ENCODE peak calls at places on chromosomes 6 and 20, in five cellular contexts. B, T, A, V and L are unnamed samples.

GRCh38 chr6:99606670-99607415 is at the start of gene PRDM13:
- DNase-seq in T (no peak), V (no peak), A (no peak), B (no peak), L (no peak)

GRCh38 chr6:166307082-166307980 is 861 bp downstream of the PRR18 start:
- DNase-seq in V (no peak), A (no peak), B (no peak), T (no peak), L (no peak)

GRCh38 chr20:58826271-58826670 is 24.4 kb downstream of the GNAS-AS1 start:
- DNase-seq in B (no peak), T (no peak), A (no peak), V (no peak), L (no peak)

GRCh38 chr20:51579137-51579536 is 36.6 kb upstream of the NFATC2 start:
- DNase-seq in V (no peak), T (no peak), B (no peak), A (no peak), L (no peak)

GRCh38 chr6:87378947-87379346 is 28.8 kb upstream of the CFAP206 start:
- DNase-seq in B (no peak), V (no peak), A (no peak), T (no peak), L (no peak)

GRCh38 chr6:136103763-136104311 is 146.3 kb downstream of the MTFR2 start:
- DNase-seq in V (no peak), B (no peak), A (peak), T (no peak), L (no peak)

GRCh38 chr20:13297105-13297899 is 76.2 kb downstream of the ISM1 start:
- DNase-seq in V (no peak), B (no peak), T (no peak), A (no peak), L (no peak)

GRCh38 chr20:23156842-23157423 is 70.8 kb upstream of the CD93 start:
- DNase-seq in B (no peak), A (no peak), T (no peak), V (no peak), L (no peak)

GRCh38 chr20:61387204-61387958 is 135.3 kb downstream of the CDH4 start:
- DNase-seq in T (no peak), V (peak), A (peak), B (no peak), L (no peak)

GRCh38 chr20:58048096-58048702 is 180.3 kb downstream of the ANKRD60 start:
- DNase-seq in A (no peak), V (peak), B (no peak), T (no peak), L (no peak)

GRCh38 chr6:52125572-52125971 is 38.2 kb upstream of the PKHD1 start:
- DNase-seq in A (no peak), V (no peak), B (no peak), T (no peak), L (no peak)

GRCh38 chr6:34519971-34520644 is 36.0 kb downstream of the SPDEF start:
- DNase-seq in A (no peak), T (no peak), V (no peak), B (no peak), L (no peak)

GRCh38 chr20:50496773-50497375 is 13.3 kb upstream of the PTPN1 start:
- DNase-seq in B (no peak), A (no peak), T (no peak), V (no peak), L (no peak)

GRCh38 chr6:74879970-74880369 is 325.9 kb downstream of the COL12A1 start:
- DNase-seq in T (no peak), V (no peak), A (no peak), B (no peak), L (no peak)

GRCh38 chr6:50663806-50664205 is 49.5 kb upstream of the TFAP2D start:
- DNase-seq in T (no peak), A (no peak), V (no peak), B (no peak), L (no peak)

GRCh38 chr6:75611702-75612375 is 10.2 kb downstream of the SENP6 start:
- DNase-seq in V (no peak), A (no peak), B (no peak), T (no peak), L (no peak)

GRCh38 chr20:5448449-5449118 is 131.8 kb upstream of the PROKR2 start:
- DNase-seq in A (peak), V (peak), B (peak), T (no peak), L (no peak)

GRCh38 chr6:152378154-152378553 is 259.0 kb downstream of the SYNE1 start:
- DNase-seq in B (no peak), V (no peak), A (peak), T (no peak), L (no peak)

GRCh38 chr20:46129955-46130481 is 11.9 kb downstream of the CD40 start:
- DNase-seq in V (no peak), T (no peak), A (no peak), B (no peak), L (peak)

GRCh38 chr6:113344969-113345368 is 512.2 kb upstream of the MARCKS start:
- DNase-seq in B (no peak), A (no peak), T (no peak), V (no peak), L (no peak)

GRCh38 chr20:63281741-63282665 is 9.4 kb downstream of the ARFGAP1 start:
- DNase-seq in A (no peak), T (no peak), V (no peak), B (no peak), L (no peak)

GRCh38 chr6:85455627-85456026 is 5.7 kb downstream of the NT5E start:
- DNase-seq in B (no peak), T (no peak), V (no peak), A (no peak), L (no peak)

GRCh38 chr6:34491091-34491430 is 25.2 kb downstream of the PACSIN1 start:
- DNase-seq in B (no peak), V (no peak), T (no peak), A (no peak), L (no peak)

GRCh38 chr6:42514746-42515145 is 49.1 kb upstream of the UBR2 start:
- DNase-seq in B (no peak), A (no peak), V (no peak), T (no peak), L (no peak)

GRCh38 chr6:52503853-52504777 is 72.7 kb downstream of the TRAM2 start:
- DNase-seq in B (no peak), A (no peak), V (peak), T (no peak), L (peak)

GRCh38 chr6:18412644-18413043 is 25.5 kb downstream of the RNF144B start:
- DNase-seq in V (no peak), T (no peak), B (no peak), A (no peak), L (no peak)

GRCh38 chr20:46512943-46513844 is at the start of gene ZNF334:
- DNase-seq in V (no peak), T (no peak), A (peak), B (peak), L (peak)

GRCh38 chr6:137291441-137291840 is 72.3 kb upstream of the IFNGR1 start:
- DNase-seq in T (no peak), A (no peak), B (no peak), V (no peak), L (no peak)

GRCh38 chr20:62587757-62588402 is 54.4 kb upstream of the SLCO4A1 start:
- DNase-seq in A (no peak), T (no peak), V (no peak), B (no peak), L (no peak)

GRCh38 chr6:149046822-149047246 is 270.7 kb upstream of the TAB2 start:
- DNase-seq in B (no peak), T (no peak), A (no peak), V (no peak), L (no peak)

GRCh38 chr20:40720826-40721225 is 31.8 kb upstream of the MAFB start:
- DNase-seq in B (no peak), A (no peak), T (no peak), V (no peak), L (no peak)
- H3K27ac ChIP-seq in B (no peak), A (no peak), T (no peak), V (no peak), L (no peak)

GRCh38 chr6:45969883-45970282 is 45.8 kb downstream of the CLIC5 start:
- DNase-seq in T (no peak), B (no peak), A (no peak), V (no peak), L (no peak)
- H3K27ac ChIP-seq in T (no peak), B (no peak), A (no peak), V (no peak), L (no peak)

GRCh38 chr6:13762648-13763441 is 51.2 kb upstream of the RANBP9 start:
- DNase-seq in B (no peak), A (peak), T (no peak), V (no peak), L (no peak)
- H3K27ac ChIP-seq in B (peak), A (no peak), T (no peak), V (no peak), L (no peak)

GRCh38 chr6:144896876-144897275 is 611.7 kb downstream of the UTRN start:
- DNase-seq in A (no peak), T (no peak), V (no peak), B (no peak), L (no peak)
- H3K27ac ChIP-seq in A (no peak), T (no peak), V (peak), B (no peak), L (no peak)

DNA sequence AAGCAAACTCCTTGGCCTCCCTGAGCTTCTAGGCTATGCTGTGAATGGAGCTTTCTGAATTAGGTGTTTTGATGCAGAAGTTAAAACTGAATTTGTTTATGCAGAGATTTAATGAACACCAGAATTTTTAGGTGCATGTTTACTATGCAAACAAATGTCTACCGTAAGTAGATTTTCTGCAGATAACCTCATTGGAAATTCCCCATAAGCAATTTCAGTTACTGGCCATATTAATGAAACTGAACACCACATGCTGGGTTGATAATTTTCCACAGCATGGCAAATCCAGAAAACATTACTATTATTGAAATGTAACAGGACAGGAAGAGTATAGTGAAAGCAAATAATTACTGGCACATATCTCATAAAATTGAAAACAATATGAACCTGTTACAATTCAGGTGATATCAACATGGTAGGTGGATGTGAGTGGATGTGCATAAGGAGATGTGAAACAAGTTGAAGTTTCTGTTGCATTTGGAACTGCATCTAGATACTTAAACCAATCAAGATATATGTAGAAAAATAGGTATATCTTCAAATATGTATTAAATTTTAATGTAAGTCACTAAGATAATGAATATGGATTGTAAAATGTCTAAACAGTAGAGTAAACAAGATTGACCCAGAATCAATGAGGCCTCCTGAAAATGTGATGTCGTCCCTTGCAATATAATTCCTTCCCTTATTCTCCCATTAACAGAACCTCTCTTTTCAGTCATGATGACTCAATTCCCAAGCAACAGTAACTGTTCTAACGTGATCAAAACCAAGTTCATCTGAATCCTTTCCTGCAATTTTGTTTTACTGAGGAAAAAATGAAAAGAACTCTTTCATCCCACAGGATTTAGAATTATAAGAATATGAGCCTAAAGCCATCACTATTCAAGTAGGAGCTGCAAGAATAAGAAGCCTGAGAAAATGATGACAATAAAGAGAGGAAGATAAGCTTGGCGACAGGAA is 11.0 kb downstream of the PTCHD4 start:
- DNase-seq in A (no peak), V (no peak), B (no peak), T (no peak), L (no peak)
- H3K27ac ChIP-seq in A (no peak), V (no peak), B (no peak), T (no peak), L (no peak)

GRCh38 chr6:33295621-33296369 is 2.9 kb downstream of the RGL2 start:
- DNase-seq in B (no peak), A (no peak), V (no peak), T (no peak), L (peak)
- H3K27ac ChIP-seq in B (no peak), A (no peak), V (no peak), T (no peak), L (no peak)

GRCh38 chr6:169557887-169558286 is 143.9 kb downstream of the WDR27 start:
- DNase-seq in T (no peak), A (no peak), B (no peak), V (no peak), L (no peak)
- H3K27ac ChIP-seq in T (no peak), A (no peak), B (no peak), V (no peak), L (no peak)

DNA sequence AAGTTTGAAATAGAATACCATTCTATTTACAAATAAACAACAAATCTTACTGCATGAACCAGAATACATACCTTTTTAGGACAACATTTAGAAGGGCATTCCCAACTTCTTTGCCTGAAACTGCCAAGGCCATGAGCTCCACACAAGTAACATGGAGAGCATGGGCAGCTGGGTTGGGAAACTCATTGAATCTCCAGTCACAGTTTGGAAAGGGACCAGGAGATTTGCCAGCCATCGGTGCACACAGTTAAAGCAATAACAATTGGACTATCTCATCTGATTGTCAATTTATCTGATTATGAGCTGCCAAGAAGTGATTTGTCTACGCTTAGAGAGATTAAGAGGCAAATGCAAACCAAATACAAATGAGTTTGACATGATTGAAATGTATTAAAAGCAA is 19.9 kb downstream of the ARG1 start:
- DNase-seq in B (no peak), T (no peak), V (no peak), A (no peak), L (no peak)
- H3K27ac ChIP-seq in B (no peak), T (no peak), V (no peak), A (no peak), L (no peak)

DNA sequence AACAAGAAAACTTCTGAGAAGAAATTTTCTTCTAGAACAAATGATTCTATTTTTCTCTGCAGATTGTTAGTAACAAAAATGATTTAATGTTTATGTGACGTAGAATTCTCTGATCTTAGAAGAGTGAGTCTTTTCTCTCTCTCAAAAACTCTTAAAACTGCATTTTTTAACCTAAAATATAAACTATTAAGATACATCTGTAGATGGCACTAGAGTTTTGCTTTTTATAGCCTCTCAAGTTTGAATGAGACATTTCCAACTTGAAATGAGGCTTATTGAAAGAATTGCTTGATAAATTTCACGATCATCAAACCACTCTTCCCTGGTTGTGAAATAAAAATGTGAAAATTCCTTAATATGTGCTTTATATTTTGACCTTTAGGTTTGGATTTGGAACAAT is 53.8 kb downstream of the PHF3 start:
- DNase-seq in T (no peak), V (no peak), A (no peak), B (no peak), L (no peak)
- H3K27ac ChIP-seq in T (no peak), V (no peak), A (no peak), B (no peak), L (no peak)

GRCh38 chr6:15364401-15365037 is 118.7 kb downstream of the JARID2 start:
- DNase-seq in T (no peak), A (no peak), B (no peak), V (no peak), L (no peak)

GRCh38 chr6:15366879-15367278 is 121.0 kb downstream of the JARID2 start:
- DNase-seq in V (no peak), T (no peak), A (no peak), B (no peak), L (no peak)

GRCh38 chr6:15363523-15364400 is 117.9 kb downstream of the JARID2 start:
- DNase-seq in B (no peak), V (peak), T (no peak), A (peak), L (no peak)

GRCh38 chr6:15366003-15366535 is 120.2 kb downstream of the JARID2 start:
- DNase-seq in B (no peak), V (no peak), A (no peak), T (no peak), L (no peak)

DNA sequence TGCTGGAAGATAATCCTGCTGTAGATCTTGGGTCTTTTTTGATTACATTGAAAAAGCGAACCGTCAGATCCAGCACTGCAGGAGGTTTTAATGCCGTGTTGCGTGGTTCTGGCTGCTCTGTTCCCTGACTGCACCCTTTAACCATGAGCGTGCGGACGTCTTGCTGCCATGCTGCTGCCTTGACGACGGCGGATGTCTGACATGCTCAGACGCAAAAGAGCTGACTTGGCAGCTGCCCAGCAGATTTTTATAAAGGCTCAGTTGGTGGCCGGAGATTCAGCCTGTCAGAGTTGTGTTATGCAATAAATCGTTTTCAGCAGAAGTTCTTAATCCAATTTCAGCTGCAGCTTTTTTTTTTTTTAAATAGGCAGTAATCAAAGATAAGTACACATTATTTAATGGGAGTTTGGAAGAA is 119.4 kb downstream of the JARID2 start:
- DNase-seq in A (peak), T (no peak), B (no peak), V (peak), L (peak)
- H3K27ac ChIP-seq in A (no peak), T (no peak), B (no peak), V (peak), L (no peak)